ENCODE peak calls at places on chromosomes 1 and 21, in four cellular contexts. O is Panc1, M is colonic mucosa, Q is kidney. A is an unnamed sample.
A peak's percentile ranks its signal among the peaks of the same experiment; 100 is the strongest.

GRCh38 chr1:28591708-28592313 is at the start of gene RAB42:
- DNase-seq in O (no peak), M (peak; percentile 46), Q (no peak), A (no peak)

GRCh38 chr1:180482425-180483275 is 19.7 kb downstream of the ACBD6 start:
- DNase-seq in O (peak; percentile 36), M (peak; percentile 28), Q (no peak), A (no peak)

GRCh38 chr1:182794802-182795201 is 5.2 kb downstream of the NPL start:
- DNase-seq in O (no peak), M (no peak), Q (no peak), A (no peak)

GRCh38 chr1:198462365-198463025 is 78.0 kb downstream of the ATP6V1G3 start:
- DNase-seq in O (no peak), M (no peak), Q (no peak), A (no peak)

GRCh38 chr1:150876111-150876434 is 326 bp downstream of the ARNT start:
- DNase-seq in O (no peak), M (no peak), Q (no peak), A (no peak)

GRCh38 chr21:37683396-37684114 is 232.7 kb downstream of the KCNJ6 start:
- DNase-seq in O (no peak), M (no peak), Q (no peak), A (no peak)

GRCh38 chr1:164718821-164719220 is 159.8 kb downstream of the PBX1 start:
- DNase-seq in O (no peak), M (no peak), Q (no peak), A (no peak)

GRCh38 chr1:2213576-2214505 is 14.3 kb upstream of the SKI start:
- DNase-seq in O (no peak), M (peak; percentile 62), Q (peak; percentile 93), A (no peak)

GRCh38 chr1:31135973-31136600 is 70.6 kb upstream of the PUM1 start:
- DNase-seq in O (no peak), M (no peak), Q (no peak), A (no peak)

GRCh38 chr1:84692391-84692790 is 2.1 kb upstream of the SSX2IP start:
- DNase-seq in O (no peak), M (no peak), Q (no peak), A (no peak)

GRCh38 chr1:218969021-218969420 is 204.7 kb upstream of the LYPLAL1 start:
- DNase-seq in O (no peak), M (no peak), Q (no peak), A (no peak)

GRCh38 chr1:16126160-16126559 is 29.7 kb downstream of the EPHA2 start:
- DNase-seq in O (no peak), M (no peak), Q (peak; percentile 66), A (no peak)

GRCh38 chr1:48495911-48496310 is 23.9 kb upstream of the SPATA6 start:
- DNase-seq in O (no peak), M (no peak), Q (no peak), A (no peak)

GRCh38 chr1:185139231-185139630 is 17.5 kb downstream of the TRMT1L start:
- DNase-seq in O (no peak), M (no peak), Q (no peak), A (no peak)

GRCh38 chr1:108121361-108122143 is 78.6 kb downstream of the SLC25A24 start:
- DNase-seq in O (no peak), M (no peak), Q (peak; percentile 81), A (no peak)

GRCh38 chr1:218480137-218480536 is 135.0 kb downstream of the TGFB2 start:
- DNase-seq in O (no peak), M (no peak), Q (no peak), A (no peak)

GRCh38 chr1:28577738-28578536 is 14.1 kb upstream of the RAB42 start:
- DNase-seq in O (no peak), M (no peak), Q (no peak), A (no peak)

GRCh38 chr1:116537439-116537838 is 33.4 kb downstream of the CD58 start:
- DNase-seq in O (no peak), M (no peak), Q (no peak), A (no peak)

GRCh38 chr1:116661633-116662032 is 5.9 kb downstream of the IGSF3 start:
- DNase-seq in O (no peak), M (no peak), Q (no peak), A (no peak)

GRCh38 chr1:199688133-199688676 is 339.3 kb upstream of the NR5A2 start:
- DNase-seq in O (no peak), M (no peak), Q (no peak), A (no peak)

GRCh38 chr1:42008264-42008663 is 89.5 kb upstream of the HIVEP3 start:
- DNase-seq in O (no peak), M (no peak), Q (no peak), A (no peak)

GRCh38 chr21:33844104-33844889 is 71.3 kb downstream of the ATP5PO start:
- DNase-seq in O (no peak), M (no peak), Q (peak; percentile 91), A (no peak)

DNA sequence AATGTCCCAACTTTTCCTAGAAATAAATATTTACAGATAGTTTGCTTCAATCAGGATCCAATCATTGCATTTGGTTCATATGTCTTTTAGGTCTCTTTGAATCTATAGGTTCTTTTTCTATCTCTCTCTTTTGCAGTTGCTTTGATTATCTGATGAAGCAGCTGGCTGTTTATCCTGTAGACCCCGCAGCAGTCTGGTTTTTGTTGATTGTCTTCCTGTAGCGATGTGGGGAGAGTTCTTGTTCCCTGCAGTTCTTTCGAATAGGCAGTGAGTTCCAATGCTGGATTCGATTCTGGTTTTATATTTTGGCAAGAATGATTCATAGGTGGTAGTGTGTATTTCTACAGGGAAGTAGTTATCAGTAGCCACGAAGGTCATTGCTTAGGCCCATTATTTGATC is 7.4 kb upstream of the MIXL1 start:
- DNase-seq in O (no peak), M (no peak), Q (no peak), A (no peak)
- TF ChIP-seq CTCF in O (no peak), M (no peak), Q (no peak), A (no peak)

DNA sequence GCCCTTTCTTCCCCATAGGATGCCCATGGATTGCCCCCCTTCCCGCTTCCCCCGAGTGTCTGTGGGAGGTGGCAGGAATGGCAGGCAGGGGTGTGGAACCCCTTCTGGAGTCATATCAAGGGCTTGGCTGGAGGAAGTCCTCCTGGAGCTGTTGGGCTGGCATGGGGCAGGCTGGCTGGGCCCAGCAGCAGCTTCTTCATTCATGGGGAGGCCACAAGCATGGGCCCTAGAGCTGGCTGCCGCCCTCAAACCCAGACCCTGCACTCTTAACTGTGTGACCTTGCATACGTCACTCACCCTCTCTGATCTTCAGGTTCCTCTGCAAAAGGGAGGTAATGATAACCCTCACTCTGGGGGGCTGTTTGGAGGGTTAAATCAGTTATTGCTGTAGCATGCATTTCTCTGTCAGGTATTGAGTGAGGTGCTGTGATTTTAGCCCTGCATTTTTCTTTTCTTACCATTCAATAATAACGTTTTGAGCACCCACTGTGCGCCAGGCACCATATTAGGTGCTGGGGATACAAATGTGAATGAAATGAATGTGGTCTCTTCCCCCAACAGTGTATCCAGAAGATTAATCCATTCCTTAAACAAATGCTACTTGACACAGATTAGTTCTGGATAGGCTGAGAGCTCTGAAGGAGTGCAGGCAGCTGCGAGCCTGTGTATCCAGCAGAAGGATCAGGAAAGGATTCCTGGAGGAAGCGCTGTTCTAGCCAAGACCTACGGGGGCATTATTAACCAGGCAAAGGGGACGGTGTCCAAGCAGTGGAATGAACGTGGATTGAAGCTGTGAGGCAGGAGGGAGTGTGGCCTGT is 9.3 kb downstream of the PCSK9 start:
- DNase-seq in O (no peak), M (no peak), Q (no peak), A (no peak)
- H3K27ac ChIP-seq in O (no peak overlapping the region), M (no peak overlapping the region), Q (no peak overlapping the region), A (no peak overlapping the region)

DNA sequence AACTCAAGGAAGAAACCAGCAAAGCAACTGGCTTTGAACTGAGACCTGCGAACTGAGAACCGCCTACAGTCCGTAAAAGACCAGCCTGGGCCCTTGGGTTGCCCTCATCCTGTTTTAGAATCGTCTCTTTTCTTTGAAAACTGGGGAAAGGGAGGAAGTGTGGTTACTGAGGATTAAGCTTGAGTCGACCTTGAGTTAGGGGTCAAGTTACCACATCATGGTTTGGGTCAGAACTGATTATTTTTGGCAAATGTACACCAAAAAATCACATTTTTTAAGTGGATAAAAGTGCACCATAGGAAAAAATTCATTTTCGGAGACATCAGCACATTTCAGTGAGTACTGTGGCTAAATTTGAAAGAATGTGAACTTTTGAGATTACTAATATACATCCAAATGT is 76.9 kb upstream of the KAZN start:
- DNase-seq in O (no peak), M (no peak), Q (no peak), A (no peak)
- H3K4me1 ChIP-seq in O (no peaks in the 10 kb centered on the region), M (no peaks in the 10 kb centered on the region), Q (no peaks in the 10 kb centered on the region), A (peaks cover 15% of the 10 kb centered on the region)

GRCh38 chr1:25700626-25701025 is 84.0 kb downstream of the MAN1C1 start:
- DNase-seq in O (no peak), M (no peak), Q (no peak), A (no peak)
- TF ChIP-seq CTCF in O (no peak), M (no peak), Q (no peak), A (no peak)

DNA sequence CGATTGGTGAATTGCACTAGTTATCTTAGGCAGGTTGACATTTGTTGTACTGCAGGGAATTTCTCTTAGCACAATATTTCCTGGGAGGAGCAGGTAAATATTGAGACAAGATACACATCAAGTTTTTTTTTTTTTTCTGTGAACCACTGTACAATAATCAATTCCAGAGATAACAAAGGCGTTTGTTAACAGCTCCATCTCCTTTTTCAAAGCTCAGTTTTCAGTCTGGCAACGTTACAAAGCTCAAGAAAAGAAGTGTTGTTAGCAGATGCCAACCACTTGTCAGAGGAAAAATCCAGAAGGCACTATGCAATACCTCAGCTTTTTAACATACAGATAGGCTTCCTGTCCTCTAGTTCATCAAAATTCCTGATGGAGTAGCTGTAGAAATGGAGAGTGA is 40.9 kb upstream of the DAB1 start:
- DNase-seq in O (no peak), M (no peak), Q (no peak), A (no peak)
- H3K27ac ChIP-seq in O (no peak overlapping the region), M (no peak overlapping the region), Q (no peak overlapping the region), A (no peak overlapping the region)

GRCh38 chr1:8407652-8408051 is 89.7 kb downstream of the SLC45A1 start:
- DNase-seq in O (no peak), M (no peak), Q (no peak), A (no peak)
- H3K4me1 ChIP-seq in O (peaks cover 59% of the 10 kb centered on the region), M (peaks cover 31% of the 10 kb centered on the region), Q (peaks cover 53% of the 10 kb centered on the region), A (peaks cover 58% of the 10 kb centered on the region)

GRCh38 chr21:18373631-18374030 is 30.0 kb downstream of the TMPRSS15 start:
- DNase-seq in O (no peak), M (no peak), Q (no peak), A (no peak)

GRCh38 chr21:18368193-18368592 is 35.4 kb downstream of the TMPRSS15 start:
- DNase-seq in O (no peak), M (no peak), Q (no peak), A (no peak)

GRCh38 chr21:18370292-18370691 is 33.3 kb downstream of the TMPRSS15 start:
- DNase-seq in O (no peak), M (no peak), Q (no peak), A (no peak)

DNA sequence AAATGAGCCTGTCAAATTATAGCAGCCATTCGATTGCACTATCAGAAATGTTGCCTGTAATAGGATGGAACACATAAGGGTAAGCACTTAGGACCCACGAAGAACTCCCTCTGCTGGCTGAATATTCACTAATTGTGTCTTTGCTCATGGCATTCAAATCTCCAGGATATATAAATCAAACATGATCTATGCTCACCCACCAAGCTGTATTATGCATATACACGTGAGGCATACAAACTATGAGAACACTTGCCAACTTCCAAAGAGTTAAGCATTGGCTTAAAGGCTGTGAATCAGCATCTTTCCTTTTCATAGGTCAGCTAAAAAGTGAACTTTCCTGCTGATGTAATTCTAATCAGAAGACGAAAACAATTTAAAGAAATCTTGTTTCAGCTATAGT is 34.5 kb downstream of the TMPRSS15 start:
- DNase-seq in O (no peak), M (no peak), Q (no peak), A (no peak)
- TF ChIP-seq CTCF in O (peak; percentile 16), M (no peak), Q (peak; percentile 14), A (peak; percentile 12)

GRCh38 chr1:97093742-97094141 is 372.2 kb downstream of the PTBP2 start:
- DNase-seq in O (no peak), M (no peak), Q (no peak), A (no peak)
- H3K27ac ChIP-seq in O (no peak overlapping the region), M (no peak overlapping the region), Q (no peak overlapping the region), A (no peak overlapping the region)